ENCODE peak calls at places on chromosomes 3 and 15, in nine cellular contexts. H, A, Z, O, M, I, Q, R and X are unnamed samples.

GRCh38 chr3:7800006-7800780 is 701.4 kb upstream of the LMCD1 start:
- DNase-seq in Q (no peak), I (no peak), Z (peak), H (no peak), O (peak), R (peak), M (peak), A (no peak), X (no peak)

GRCh38 chr3:151895881-151896661 is 22.6 kb downstream of the SUCNR1 start:
- DNase-seq in O (no peak), R (no peak), I (no peak), H (no peak), Q (no peak), A (no peak), Z (no peak), M (no peak), X (no peak)

GRCh38 chr3:33179132-33179531 is 39.5 kb downstream of the SUSD5 start:
- DNase-seq in M (no peak), O (no peak), H (no peak), Z (no peak), Q (no peak), R (no peak), I (no peak), A (no peak), X (no peak)

GRCh38 chr3:1798711-1799410 is 299.8 kb upstream of the CNTN4 start:
- DNase-seq in O (no peak), A (no peak), H (no peak), Z (no peak), Q (no peak), R (no peak), I (no peak), M (no peak), X (no peak)

GRCh38 chr15:96183927-96184266 is 146.6 kb upstream of the NR2F2 start:
- DNase-seq in O (no peak), A (no peak), Z (no peak), M (no peak), I (no peak), H (no peak), R (no peak), Q (no peak), X (no peak)

GRCh38 chr3:55782351-55782750 is 295.2 kb upstream of the WNT5A start:
- DNase-seq in O (no peak), I (no peak), H (no peak), A (no peak), R (no peak), Z (no peak), M (no peak), Q (no peak), X (no peak)

GRCh38 chr15:69554321-69554961 is 101.8 kb downstream of the RPLP1 start:
- DNase-seq in M (no peak), Z (peak), O (no peak), A (peak), R (no peak), H (no peak), Q (no peak), I (no peak), X (no peak)

GRCh38 chr3:41447701-41448100 is 248.4 kb downstream of the CTNNB1 start:
- DNase-seq in Q (no peak), O (no peak), Z (no peak), M (no peak), H (no peak), I (no peak), A (no peak), R (no peak), X (no peak)

GRCh38 chr3:115403791-115404190 is 219.5 kb upstream of the GAP43 start:
- DNase-seq in Q (no peak), A (peak), H (no peak), O (no peak), R (no peak), I (no peak), Z (no peak), M (no peak), X (no peak)

GRCh38 chr3:10498271-10498670 is 7.1 kb downstream of the ATP2B2 start:
- DNase-seq in Q (no peak), H (no peak), M (no peak), R (no peak), O (no peak), I (no peak), Z (no peak), A (no peak), X (no peak)

GRCh38 chr3:39638286-39638685 is 170.8 kb downstream of the MOBP start:
- DNase-seq in Z (no peak), O (no peak), M (no peak), Q (no peak), A (no peak), H (no peak), I (no peak), R (no peak), X (no peak)

GRCh38 chr3:49357466-49358216 is 512 bp downstream of the GPX1 start:
- DNase-seq in Q (no peak), A (peak), I (no peak), O (peak), M (peak), H (peak), R (peak), Z (peak), X (peak)

GRCh38 chr3:169661567-169662214 is 1.8 kb downstream of the MECOM start:
- DNase-seq in H (peak), Z (peak), A (peak), I (peak), R (peak), Q (no peak), O (peak), M (peak), X (peak)

GRCh38 chr3:67790043-67790442 is 135.6 kb upstream of the SUCLG2 start:
- DNase-seq in H (peak), M (peak), I (peak), O (peak), R (peak), Q (peak), Z (peak), A (peak), X (peak)

GRCh38 chr3:70606018-70606417 is 293.6 kb upstream of the MDFIC2 start:
- DNase-seq in A (no peak), H (no peak), Z (no peak), R (no peak), Q (no peak), M (peak), O (no peak), I (no peak), X (no peak)

GRCh38 chr3:111454551-111454950 is 87.4 kb upstream of the CD96 start:
- DNase-seq in Z (no peak), O (no peak), R (no peak), Q (no peak), M (no peak), H (no peak), I (no peak), A (no peak), X (no peak)

GRCh38 chr15:92922405-92923002 is 22.4 kb downstream of the CHD2 start:
- DNase-seq in Z (no peak), Q (no peak), M (no peak), I (no peak), O (no peak), H (no peak), R (no peak), A (no peak), X (peak)

GRCh38 chr3:111283165-111283564 is 211.5 kb downstream of the NECTIN3 start:
- DNase-seq in H (no peak), Q (no peak), I (no peak), A (no peak), M (no peak), Z (no peak), O (no peak), R (no peak), X (no peak)

GRCh38 chr3:106428565-106428994 is 559.8 kb upstream of the CBLB start:
- DNase-seq in M (peak), A (peak), Z (peak), O (no peak), Q (no peak), I (no peak), H (peak), R (no peak), X (no peak)
- TF ChIP-seq EZH2phosphoT487 in M (no peak), A (no peak), Z (no peak), O (no peak), Q (no peak), I (no peak), H (peak), R (no peak), X (no peak)

DNA sequence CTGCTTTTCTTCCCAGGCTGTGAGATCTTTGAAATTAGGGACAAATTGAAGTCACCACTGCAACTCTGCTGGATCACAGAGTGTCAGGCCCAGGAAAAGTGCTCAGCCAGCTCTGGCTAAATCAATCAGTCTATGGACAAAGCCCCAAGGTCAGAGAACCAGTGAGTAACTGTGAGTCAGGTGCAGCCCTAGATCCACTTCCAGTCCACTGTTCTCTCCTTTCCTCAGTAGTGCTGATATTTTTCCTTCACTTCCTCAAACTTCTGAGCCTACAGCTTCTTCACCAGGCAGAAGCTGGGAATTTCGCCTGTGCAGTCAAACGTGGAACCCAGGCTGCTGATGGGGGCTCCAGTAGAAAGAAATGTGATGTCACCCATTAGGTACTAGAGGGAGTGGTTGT is 75.1 kb upstream of the TRIM42 start:
- DNase-seq in Z (peak), A (no peak), I (no peak), Q (no peak), R (no peak), M (peak), H (no peak), O (no peak), X (no peak)
- TF ChIP-seq EZH2phosphoT487 in Z (no peak), A (no peak), I (no peak), Q (no peak), R (no peak), M (no peak), H (no peak), O (no peak), X (no peak)

DNA sequence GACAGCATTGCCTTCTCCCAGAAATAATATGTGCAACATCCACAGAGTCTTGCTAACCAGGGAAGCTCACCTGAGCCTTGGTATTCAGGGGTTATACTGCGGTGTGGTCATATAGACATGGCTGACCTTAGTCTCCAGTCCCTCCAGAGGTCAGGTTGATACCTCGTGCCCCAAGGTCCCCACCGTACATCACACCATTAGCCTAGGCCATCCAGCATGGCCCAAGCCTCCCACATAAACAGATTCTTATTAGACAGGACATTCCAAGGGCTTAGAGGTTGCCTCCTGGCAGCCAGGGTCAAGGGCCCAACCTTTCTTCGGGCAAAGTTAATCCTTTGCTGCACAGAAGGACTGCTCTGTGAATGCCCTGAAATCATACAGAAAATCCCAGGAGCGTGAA is 18.8 kb downstream of the ACAN start:
- DNase-seq in M (no peak), Z (no peak), Q (no peak), I (no peak), A (no peak), O (no peak), R (no peak), H (no peak), X (no peak)
- TF ChIP-seq EZH2phosphoT487 in M (no peak), Z (no peak), Q (no peak), I (no peak), A (no peak), O (no peak), R (no peak), H (no peak), X (no peak)

DNA sequence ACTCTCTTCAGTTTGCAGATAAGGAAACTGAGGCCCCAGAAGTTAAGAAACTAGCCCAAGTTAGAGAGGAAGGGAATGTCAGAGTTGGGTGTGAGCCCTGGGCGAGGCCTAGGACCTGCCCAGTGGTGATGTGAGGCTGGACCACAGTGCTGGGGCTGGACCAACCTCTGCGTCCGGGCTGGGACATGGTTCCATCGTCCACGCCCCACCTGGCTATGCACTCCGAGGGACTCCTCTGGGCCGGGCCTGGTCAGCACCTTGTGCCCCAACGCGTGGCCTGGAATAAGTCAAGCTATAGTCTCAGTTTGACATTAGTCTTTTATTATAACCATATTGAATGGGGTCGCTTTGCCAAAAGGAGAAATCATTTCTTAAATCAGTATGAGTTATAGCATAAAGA is 272.1 kb downstream of the PLCL2 start:
- DNase-seq in R (no peak), H (no peak), A (no peak), Q (no peak), Z (no peak), O (no peak), M (no peak), I (no peak), X (no peak)
- TF ChIP-seq EZH2phosphoT487 in R (no peak), H (no peak), A (no peak), Q (no peak), Z (no peak), O (no peak), M (no peak), I (no peak), X (no peak)

DNA sequence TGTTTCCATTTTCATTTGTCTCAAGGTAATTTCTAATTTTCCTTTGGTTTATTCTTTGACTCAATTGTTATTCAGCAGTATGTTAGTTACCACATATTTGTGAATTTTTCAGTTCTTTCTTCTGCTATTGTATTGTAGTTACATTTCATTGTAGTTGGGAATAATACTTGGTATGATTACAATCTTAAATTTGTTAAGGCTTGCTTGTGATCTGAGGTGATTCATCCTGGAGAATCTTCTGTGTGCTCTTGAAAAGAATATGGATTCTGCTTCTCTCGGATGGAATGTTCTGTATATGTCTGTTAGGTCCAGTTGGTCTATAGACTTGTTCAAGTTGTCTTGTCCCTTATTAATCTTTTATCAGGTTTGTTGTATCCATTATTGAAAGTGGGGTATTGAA is 63.4 kb upstream of the VEPH1 start:
- DNase-seq in Q (no peak), R (no peak), A (no peak), H (peak), Z (no peak), M (no peak), O (no peak), I (no peak), X (no peak)
- TF ChIP-seq EZH2phosphoT487 in Q (no peak), R (no peak), A (no peak), H (no peak), Z (no peak), M (no peak), O (no peak), I (no peak), X (no peak)

DNA sequence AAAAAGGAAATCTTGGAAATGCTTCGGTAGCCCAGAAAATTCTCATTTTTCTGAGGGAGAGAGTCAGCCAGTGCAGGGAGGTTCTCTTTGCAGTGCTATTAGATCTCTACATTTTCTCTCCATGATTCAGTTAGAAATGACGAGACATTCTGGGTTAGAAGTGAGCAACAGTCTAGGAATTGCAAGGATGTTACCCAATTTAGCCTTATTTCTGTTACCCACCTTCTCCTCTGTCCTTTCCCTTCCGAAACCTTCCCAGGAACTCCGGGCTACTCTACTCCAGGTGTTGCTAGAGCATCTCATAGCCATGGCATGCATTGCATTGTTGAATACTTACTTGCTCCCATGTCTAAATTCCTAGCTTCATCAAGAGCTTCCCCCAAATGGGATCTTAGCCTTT is 106.9 kb downstream of the EDEM1 start:
- DNase-seq in M (no peak), A (no peak), Q (no peak), I (no peak), R (no peak), O (no peak), H (peak), Z (peak), X (no peak)
- TF ChIP-seq EZH2phosphoT487 in M (no peak), A (no peak), Q (no peak), I (no peak), R (no peak), O (no peak), H (no peak), Z (no peak), X (no peak)